ENCODE peak calls at places on chromosome 2, in ten cellular contexts. W is IMR-90, E is A549, S is gastrocnemius medialis, V is transverse colon, J is kidney, U is left lung, D is upper lobe of right lung, B is upper lobe of left lung, Q is colonic mucosa. K is an unnamed sample.

GRCh38 chr2:215664847-215665525 is 229.1 kb upstream of the FN1 start:
- DNase-seq in Q (no peak), V (no peak), J (no peak), W (peak; percentile 93), D (no peak), E (peak; percentile 63), S (no peak), U (no peak), B (no peak), K (no peak)

GRCh38 chr2:219772103-219772502 is 144.7 kb downstream of the SLC4A3 start:
- DNase-seq in W (no peak), Q (no peak), S (no peak), D (no peak), J (no peak), U (no peak), B (no peak), V (no peak), E (no peak), K (no peak)

GRCh38 chr2:201257381-201257940 is 2.9 kb upstream of the CASP8 start:
- DNase-seq in E (no peak), S (no peak), Q (peak; percentile 71), B (no peak), U (peak; percentile 61), J (no peak), V (peak; percentile 62), D (peak; percentile 73), W (peak; percentile 5), K (no peak)

GRCh38 chr2:109644571-109645275 is 30.6 kb downstream of the SOWAHC start:
- DNase-seq in B (no peak), V (peak; percentile 70), W (no peak), S (no peak), U (peak; percentile 51), D (no peak), Q (peak; percentile 79), J (no peak), E (peak; percentile 28), K (no peak)

GRCh38 chr2:202429164-202429980 is 53.2 kb downstream of the BMPR2 start:
- DNase-seq in D (no peak), V (no peak), U (no peak), E (no peak), J (no peak), B (no peak), Q (no peak), W (peak; percentile 93), S (no peak), K (no peak)

GRCh38 chr2:59691518-59692190 is 861.8 kb downstream of the BCL11A start:
- DNase-seq in J (no peak), D (no peak), W (no peak), S (peak; percentile 18), B (no peak), V (no peak), U (no peak), Q (no peak), E (no peak), K (no peak)

GRCh38 chr2:10241641-10242430 is 60.9 kb upstream of the HPCAL1 start:
- DNase-seq in Q (no peak), J (peak; percentile 46), W (no peak), D (peak; percentile 60), E (no peak), U (peak; percentile 35), S (no peak), B (peak; percentile 67), V (no peak), K (peak; percentile 36)

GRCh38 chr2:241774419-241775222 is 2.0 kb upstream of the GAL3ST2 start:
- DNase-seq in Q (peak; percentile 88), B (peak; percentile 84), E (no peak), J (no peak), W (peak; percentile 79), U (no peak), V (peak; percentile 79), D (peak; percentile 60), S (no peak), K (no peak)

GRCh38 chr2:44615950-44616518 is 254.3 kb downstream of the CAMKMT start:
- DNase-seq in J (no peak), B (no peak), Q (no peak), D (no peak), E (no peak), U (no peak), V (no peak), W (no peak), S (no peak), K (no peak)

GRCh38 chr2:44618378-44619023 is 256.8 kb downstream of the CAMKMT start:
- DNase-seq in B (no peak), W (no peak), Q (no peak), V (no peak), E (no peak), S (no peak), J (no peak), D (no peak), U (no peak), K (no peak)

GRCh38 chr2:44614940-44615339 is 253.2 kb downstream of the CAMKMT start:
- DNase-seq in U (no peak), V (no peak), J (no peak), E (no peak), Q (no peak), W (no peak), B (no peak), D (no peak), S (no peak), K (no peak)

GRCh38 chr2:44620189-44620990 is 258.6 kb downstream of the CAMKMT start:
- DNase-seq in V (no peak), J (no peak), S (no peak), B (no peak), E (peak; percentile 49), U (no peak), Q (no peak), D (no peak), W (no peak), K (no peak)

GRCh38 chr2:44616616-44617266 is 255.0 kb downstream of the CAMKMT start:
- DNase-seq in U (no peak), S (no peak), V (no peak), D (no peak), B (no peak), E (no peak), J (no peak), Q (no peak), W (no peak), K (no peak)
- H3K4me1 ChIP-seq in U (no peaks in the 10 kb centered on the region), S (peaks cover 15% of the 10 kb centered on the region), V (no peaks in the 10 kb centered on the region), D (no peaks in the 10 kb centered on the region), B (no peaks in the 10 kb centered on the region), E (peaks cover 8% of the 10 kb centered on the region), J (no peaks in the 10 kb centered on the region), Q (no peaks in the 10 kb centered on the region), W (no peaks in the 10 kb centered on the region), K (no peaks in the 10 kb centered on the region)

GRCh38 chr2:72106978-72107377 is 40.7 kb downstream of the CYP26B1 start:
- DNase-seq in D (no peak), E (no peak), V (no peak), S (no peak), B (no peak), J (no peak), W (no peak), U (no peak), Q (peak; percentile 8), K (peak; percentile 21)

GRCh38 chr2:72103161-72103560 is 44.5 kb downstream of the CYP26B1 start:
- DNase-seq in V (no peak), Q (peak; percentile 6), W (no peak), S (no peak), J (no peak), B (no peak), U (no peak), E (no peak), D (no peak), K (no peak)

GRCh38 chr2:72103690-72104089 is 44.0 kb downstream of the CYP26B1 start:
- DNase-seq in V (no peak), U (no peak), Q (peak; percentile 1), E (no peak), D (no peak), S (no peak), B (peak; percentile 5), J (no peak), W (no peak), K (peak; percentile 40)

GRCh38 chr2:72108121-72108520 is 39.5 kb downstream of the CYP26B1 start:
- DNase-seq in J (no peak), Q (no peak), V (no peak), B (no peak), D (no peak), W (peak; percentile 5), U (no peak), S (no peak), E (no peak), K (no peak)

DNA sequence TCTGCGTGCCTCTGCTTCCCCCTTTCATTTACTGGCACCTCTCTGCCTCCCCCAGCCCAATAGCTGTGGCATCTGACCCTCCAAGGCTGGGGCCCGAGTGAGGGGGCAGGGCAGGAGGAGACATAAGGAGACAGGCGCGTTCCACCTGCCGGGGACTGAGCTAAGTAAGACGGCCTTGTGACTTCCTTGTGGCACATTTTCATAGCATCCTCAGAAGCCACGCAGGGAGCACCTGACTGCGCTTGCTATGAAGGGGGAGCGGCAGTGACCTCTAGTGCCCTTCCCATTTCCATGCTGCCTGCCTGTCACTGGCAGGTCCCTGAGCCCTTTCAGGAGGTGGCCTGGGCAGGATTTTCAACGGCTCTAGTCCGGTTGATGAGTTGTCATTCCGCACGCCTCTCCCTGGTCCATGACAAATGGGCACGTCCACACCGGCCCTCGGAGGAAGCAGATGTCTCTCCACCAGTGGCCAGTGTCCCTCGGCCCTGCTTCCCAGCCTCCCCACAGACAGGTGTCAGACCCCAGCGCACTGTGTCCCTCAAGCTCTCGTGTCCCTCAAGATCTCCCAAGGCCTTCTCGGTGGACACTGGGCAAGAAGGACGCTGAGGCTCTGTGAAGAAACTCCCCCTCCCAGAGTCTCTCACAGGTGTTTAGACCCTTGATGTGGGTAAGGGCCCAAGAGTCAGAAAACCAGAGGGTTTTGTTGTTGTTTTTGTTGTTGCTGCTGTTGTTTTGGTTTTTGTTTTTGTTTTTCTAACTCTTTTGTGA is 42.7 kb downstream of the CYP26B1 start:
- DNase-seq in B (peak; percentile 36), J (no peak), W (no peak), U (no peak), V (no peak), S (no peak), E (no peak), Q (peak; percentile 13), D (no peak), K (peak; percentile 37)
- TF ChIP-seq CTCF in B (no peak), J (no peak), W (no peak), U (no peak), V (no peak), S (no peak), E (no peak), Q (no peak), D (no peak), K (no peak)

GRCh38 chr2:226429476-226429875 is 370.1 kb downstream of the IRS1 start:
- DNase-seq in J (no peak), D (no peak), S (no peak), Q (no peak), E (no peak), V (no peak), W (no peak), U (no peak), B (no peak), K (no peak)
- H3K4me1 ChIP-seq in J (peaks cover 2% of the 10 kb centered on the region), D (no peaks in the 10 kb centered on the region), S (peaks cover 20% of the 10 kb centered on the region), Q (no peaks in the 10 kb centered on the region), E (peaks cover 44% of the 10 kb centered on the region), V (no peaks in the 10 kb centered on the region), W (peaks cover 27% of the 10 kb centered on the region), U (no peaks in the 10 kb centered on the region), B (peaks cover 5% of the 10 kb centered on the region), K (no peaks in the 10 kb centered on the region)

GRCh38 chr2:193580176-193580950 is 1385.6 kb upstream of the TMEFF2 start:
- DNase-seq in Q (no peak), V (no peak), J (no peak), W (no peak), S (no peak), B (peak; percentile 6), E (no peak), U (no peak), D (no peak), K (no peak)

GRCh38 chr2:193581807-193582206 is 1387.1 kb upstream of the TMEFF2 start:
- DNase-seq in U (no peak), V (no peak), S (no peak), E (no peak), B (no peak), J (no peak), W (no peak), Q (no peak), D (no peak), K (no peak)

GRCh38 chr2:193584001-193584400 is 1389.3 kb upstream of the TMEFF2 start:
- DNase-seq in B (no peak), J (no peak), W (peak; percentile 0), V (no peak), S (no peak), D (no peak), U (no peak), E (peak; percentile 13), Q (no peak), K (no peak)

DNA sequence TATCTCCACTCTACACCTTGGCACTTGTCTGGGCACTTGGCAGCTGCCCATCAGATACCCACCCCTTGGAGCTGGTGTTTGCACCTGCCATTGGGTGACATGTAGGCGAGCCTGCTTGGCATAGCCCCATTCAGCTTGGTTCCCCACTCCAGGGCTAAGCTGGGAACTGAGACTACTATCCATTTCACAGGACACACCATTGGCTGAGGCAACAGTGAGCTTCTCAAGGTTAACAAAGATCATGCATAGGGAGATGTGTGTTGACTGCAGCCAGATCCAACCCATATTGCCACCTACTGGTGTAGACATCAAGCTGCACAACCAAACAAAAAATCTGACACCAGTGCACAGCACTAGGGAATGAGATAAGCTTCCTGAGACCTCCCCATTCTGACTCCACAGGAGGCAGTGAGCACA is 1389.8 kb upstream of the TMEFF2 start:
- DNase-seq in D (no peak), U (no peak), J (no peak), E (peak; percentile 40), V (no peak), Q (no peak), S (no peak), B (no peak), W (peak; percentile 1), K (no peak)
- TF ChIP-seq CTCF in D (no peak), U (no peak), J (peak; percentile 30), E (peak; percentile 17), V (no peak), Q (peak; percentile 28), S (no peak), B (no peak), W (no peak), K (no peak)